ENCODE peak calls at places on chromosomes 3 and 15, in seven cellular contexts. H is esophagus muscularis mucosa, K is GM12878, R is tibial artery, X is hepatocyte, M is cardiac muscle cell, I is fibroblast of lung. W is an unnamed sample.

GRCh38 chr3:124834723-124835718 is 52.1 kb downstream of the ITGB5 start:
- DNase-seq in K (peak; percentile 90), X (peak; percentile 92), R (peak; percentile 44), H (no peak), M (no peak), I (peak; percentile 84), W (peak; percentile 89)

GRCh38 chr15:85757073-85757938 is 37.4 kb downstream of the KLHL25 start:
- DNase-seq in I (no peak), H (no peak), R (no peak), X (no peak), M (no peak), K (no peak), W (no peak)

GRCh38 chr3:51282931-51283330 is 102.2 kb upstream of the MANF start:
- DNase-seq in M (no peak), K (no peak), R (no peak), X (no peak), H (no peak), I (peak; percentile 86), W (peak; percentile 37)

GRCh38 chr15:85618956-85619491 is 175.7 kb downstream of the KLHL25 start:
- DNase-seq in I (peak; percentile 98), K (no peak), H (peak; percentile 94), X (peak; percentile 75), M (peak; percentile 54), R (peak; percentile 92), W (peak; percentile 98)

GRCh38 chr3:4977001-4977888 is 2.0 kb upstream of the BHLHE40 start:
- DNase-seq in M (peak; percentile 80), I (peak; percentile 86), X (peak; percentile 90), H (no peak), K (peak; percentile 89), R (peak; percentile 88), W (peak; percentile 92)

GRCh38 chr15:48582472-48583235 is 62.9 kb downstream of the FBN1 start:
- DNase-seq in X (no peak), H (no peak), I (peak; percentile 92), K (no peak), M (no peak), R (no peak), W (peak; percentile 99)

GRCh38 chr3:135907422-135908165 is 57.9 kb upstream of the PPP2R3A start:
- DNase-seq in K (no peak), R (no peak), X (no peak), M (no peak), H (peak; percentile 55), I (no peak), W (no peak)

GRCh38 chr15:71775857-71776256 is 34.5 kb upstream of the NR2E3 start:
- DNase-seq in I (no peak), R (no peak), K (no peak), X (no peak), H (no peak), M (no peak), W (no peak)

GRCh38 chr3:79018671-79019136 is 749.1 kb downstream of the ROBO1 start:
- DNase-seq in X (peak; percentile 70), K (no peak), I (peak; percentile 75), M (peak; percentile 72), H (no peak), R (peak; percentile 59), W (peak; percentile 73)

GRCh38 chr3:40494698-40495097 is 11.1 kb upstream of the ZNF620 start:
- DNase-seq in H (no peak), M (no peak), X (no peak), K (no peak), R (no peak), I (no peak), W (no peak)

GRCh38 chr3:69944931-69945493 is 54.5 kb upstream of the SAMMSON start:
- DNase-seq in K (no peak), R (no peak), X (no peak), I (no peak), H (no peak), M (no peak), W (no peak)

GRCh38 chr15:90016721-90017120 is 15.6 kb downstream of the ZNF710 start:
- DNase-seq in I (no peak), R (no peak), X (no peak), H (no peak), K (no peak), M (no peak), W (no peak)

GRCh38 chr3:122824465-122825379 is 29.9 kb downstream of the SLC49A4 start:
- DNase-seq in M (no peak), H (no peak), R (no peak), K (no peak), X (no peak), I (peak; percentile 14), W (no peak)

GRCh38 chr15:46526726-46527110 is 891.9 kb downstream of the SQOR start:
- DNase-seq in M (no peak), X (no peak), K (no peak), R (no peak), I (no peak), H (no peak), W (no peak)

GRCh38 chr3:72441284-72441994 is 406.8 kb downstream of the SHQ1 start:
- DNase-seq in K (no peak), R (no peak), X (no peak), I (peak; percentile 34), M (no peak), H (no peak), W (peak; percentile 20)

GRCh38 chr3:58999779-59000170 is 50.0 kb downstream of the CFAP20DC start:
- DNase-seq in M (no peak), X (no peak), K (no peak), H (no peak), R (no peak), I (peak; percentile 11), W (no peak)

GRCh38 chr15:29968099-29968892 is 114.5 kb upstream of the GOLGA8J start:
- DNase-seq in M (peak; percentile 45), X (peak; percentile 14), K (no peak), I (peak; percentile 31), H (no peak), R (no peak), W (no peak)

GRCh38 chr3:152155654-152156053 is 113.1 kb upstream of the MBNL1 start:
- DNase-seq in X (no peak), M (peak; percentile 7), R (no peak), K (no peak), H (no peak), I (peak; percentile 42), W (no peak)

GRCh38 chr3:133123636-133124035 is 85.4 kb downstream of the TMEM108 start:
- DNase-seq in H (no peak), M (no peak), R (no peak), X (no peak), I (no peak), K (no peak), W (no peak)

GRCh38 chr3:43997788-43998373 is 243.8 kb upstream of the TOPAZ1 start:
- DNase-seq in R (no peak), I (no peak), X (no peak), K (no peak), H (no peak), M (peak; percentile 19), W (no peak)

GRCh38 chr3:43996379-43997301 is 245.0 kb upstream of the TOPAZ1 start:
- DNase-seq in H (no peak), R (no peak), X (peak; percentile 74), I (no peak), M (peak; percentile 69), K (no peak), W (no peak)

GRCh38 chr3:43995929-43996378 is 245.7 kb upstream of the TOPAZ1 start:
- DNase-seq in I (no peak), R (no peak), H (no peak), X (no peak), M (peak; percentile 5), K (no peak), W (no peak)

GRCh38 chr3:43995078-43995928 is 246.4 kb upstream of the TOPAZ1 start:
- DNase-seq in I (peak; percentile 20), R (no peak), H (no peak), M (peak; percentile 41), X (peak; percentile 67), K (no peak), W (no peak)

DNA sequence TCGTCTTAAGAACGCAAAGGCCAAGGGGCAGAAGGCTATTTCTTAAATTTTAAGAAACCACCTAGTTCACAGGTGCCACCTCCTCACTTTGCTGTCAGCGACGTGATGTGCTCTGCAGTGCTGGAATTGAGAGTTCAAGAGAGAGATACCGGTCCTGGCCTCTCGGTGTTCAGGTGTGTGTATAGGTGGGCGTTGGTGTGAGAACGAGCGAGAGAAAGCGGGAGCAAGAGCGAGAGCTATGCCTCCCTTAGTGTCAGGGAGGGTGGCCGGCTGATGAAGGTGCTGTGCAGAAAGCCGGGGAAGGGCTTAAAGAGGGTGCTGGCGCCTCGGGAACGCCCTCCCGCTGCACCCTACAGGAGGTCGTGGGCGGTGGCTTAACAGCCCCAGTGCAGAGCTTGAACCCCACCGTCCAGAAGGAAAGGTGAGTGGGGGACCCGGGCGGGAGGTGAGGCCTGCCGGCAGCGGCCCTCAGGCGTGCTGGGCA is 247.1 kb upstream of the TOPAZ1 start:
- DNase-seq in X (no peak), K (no peak), I (no peak), H (no peak), M (no peak), R (no peak), W (no peak)
- H3K4me3 ChIP-seq in X (peak overlapping the region; percentile 20), K (peak overlapping the region; percentile 83), I (peak overlapping the region; percentile 38), H (peak overlapping the region; percentile 35), M (peak overlapping the region; percentile 41), R (no peak overlapping the region), W (peak overlapping the region; percentile 67)

GRCh38 chr3:48898383-48899234 is at the start of gene SLC25A20:
- DNase-seq in M (peak; percentile 90), X (peak; percentile 96), I (peak; percentile 78), K (peak; percentile 63), R (peak; percentile 84), H (peak; percentile 95), W (peak; percentile 61)
- H3K27ac ChIP-seq in M (peak within 1 kb of the TSS; percentile 24), X (peak within 1 kb of the TSS; percentile 85), I (peak within 1 kb of the TSS; percentile 9), K (peak within 1 kb of the TSS; percentile 66), R (peak within 1 kb of the TSS; percentile 62), H (peak within 1 kb of the TSS; percentile 92), W (peak within 1 kb of the TSS; percentile 3)

DNA sequence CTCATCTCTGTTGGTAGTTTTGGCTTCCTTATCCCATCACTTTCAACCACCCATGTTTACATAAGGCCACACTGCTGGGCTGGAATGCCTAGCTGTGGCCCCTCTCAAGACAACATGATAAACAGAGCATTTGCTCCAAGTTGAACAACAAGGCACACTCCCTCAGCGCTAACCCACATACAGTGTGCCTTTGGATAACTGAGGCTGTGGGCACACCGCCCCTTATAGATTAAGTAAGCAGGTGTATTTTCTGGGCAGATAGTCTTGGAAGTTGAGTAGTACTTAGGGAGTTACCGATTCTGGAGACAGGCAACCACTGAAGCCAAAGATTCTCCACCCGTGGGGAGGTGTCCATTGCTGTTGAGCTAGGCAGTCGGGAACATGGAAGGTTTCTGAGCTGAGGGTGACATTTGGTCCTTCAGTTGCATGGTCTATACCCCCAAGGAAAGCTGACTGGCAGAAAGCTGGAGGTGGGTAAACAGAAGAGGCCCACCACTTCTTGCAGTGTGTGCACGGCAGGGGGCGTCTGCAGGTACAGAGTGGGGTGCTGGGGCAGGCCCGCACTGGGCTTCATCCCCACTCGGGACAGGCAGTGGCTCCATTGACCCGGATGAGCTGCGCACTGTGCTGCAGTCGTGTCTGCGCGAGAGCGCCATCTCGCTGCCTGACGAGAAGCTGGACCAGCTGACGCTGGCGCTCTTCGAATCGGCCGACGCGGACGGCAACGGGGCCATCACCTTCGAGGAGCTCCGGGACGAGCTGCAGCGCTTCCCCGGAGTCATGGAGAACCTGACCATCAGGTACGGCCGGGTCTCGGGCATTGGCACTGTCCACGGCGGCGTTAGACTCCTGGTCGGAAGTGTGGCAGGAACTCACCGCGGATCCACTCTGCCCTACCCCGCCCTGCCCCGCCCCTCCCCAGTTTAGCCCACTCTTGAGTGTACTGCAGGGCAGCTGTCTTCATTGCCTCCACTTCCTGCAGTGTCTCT is 16.8 kb downstream of the NOX5 start:
- DNase-seq in M (peak; percentile 75), K (no peak), R (no peak), X (peak; percentile 76), H (peak; percentile 90), I (peak; percentile 52), W (peak; percentile 27)
- H3K4me3 ChIP-seq in M (peak overlapping the region; percentile 23), K (no peak overlapping the region), R (no peak overlapping the region), X (no peak overlapping the region), H (peak overlapping the region; percentile 20), I (no peak overlapping the region), W (peak overlapping the region; percentile 50)

GRCh38 chr3:46056686-46057085 is 29.4 kb upstream of the XCR1 start:
- DNase-seq in I (no peak), R (no peak), M (no peak), X (no peak), H (no peak), K (no peak), W (no peak)
- H3K27ac ChIP-seq in I (no peak overlapping the region), R (no peak overlapping the region), M (no peak overlapping the region), X (no peak overlapping the region), H (no peak overlapping the region), K (no peak overlapping the region), W (no peak overlapping the region)